ENCODE peak calls at places on chromosomes 2 and 18, in six cellular contexts. W is H1, G is GM12891, V is K562, P is GM12878, F is HepG2. E is an unnamed sample.

GRCh38 chr2:232420463-232421188 is 14.0 kb downstream of the ALPG start:
- DNase-seq in W (peak; percentile 76), G (peak; percentile 55), F (peak; percentile 16), V (no peak), P (no peak), E (no peak)

GRCh38 chr2:174603280-174603679 is 5.7 kb upstream of the WIPF1 start:
- DNase-seq in F (peak; percentile 38), V (peak; percentile 62), P (no peak), W (no peak), G (no peak), E (no peak)

GRCh38 chr2:73077424-73077795 is 5.9 kb upstream of the SFXN5 start:
- DNase-seq in G (no peak), F (no peak), W (no peak), P (no peak), V (no peak), E (no peak)

GRCh38 chr2:1653137-1653789 is 91.1 kb downstream of the PXDN start:
- DNase-seq in F (no peak), G (no peak), P (no peak), W (no peak), V (no peak), E (no peak)

GRCh38 chr2:72920317-72921087 is 3.2 kb downstream of the EMX1 start:
- DNase-seq in P (no peak), G (no peak), W (peak; percentile 81), F (no peak), V (no peak), E (no peak)

GRCh38 chr2:102310964-102311640 is at the start of gene IL1RL1:
- DNase-seq in P (no peak), G (no peak), V (no peak), W (no peak), F (no peak), E (no peak)

GRCh38 chr2:98730053-98730850 is 680 bp downstream of the MGAT4A start:
- DNase-seq in V (peak; percentile 4), G (no peak), W (peak; percentile 62), P (no peak), F (peak; percentile 59), E (no peak)

GRCh38 chr18:21203096-21203495 is 38.9 kb upstream of the GREB1L start:
- DNase-seq in W (peak; percentile 16), F (no peak), P (no peak), G (no peak), V (no peak), E (no peak)

GRCh38 chr2:237877576-237878307 is 18.3 kb downstream of the RAMP1 start:
- DNase-seq in W (no peak), P (no peak), F (no peak), G (no peak), V (no peak), E (no peak)

GRCh38 chr2:233464056-233464455 is 102.5 kb downstream of the USP40 start:
- DNase-seq in F (no peak), W (no peak), P (no peak), G (no peak), V (no peak), E (no peak)

GRCh38 chr18:44036500-44036899 is 644.2 kb upstream of the SETBP1 start:
- DNase-seq in P (no peak), G (no peak), W (no peak), F (no peak), V (no peak), E (no peak)

GRCh38 chr2:101387151-101387807 is at the start of gene CREG2:
- DNase-seq in W (peak; percentile 89), F (peak; percentile 40), G (peak; percentile 49), V (peak; percentile 19), P (no peak), E (peak; percentile 22)

GRCh38 chr2:155356250-155356649 is 657.8 kb downstream of the KCNJ3 start:
- DNase-seq in P (no peak), V (no peak), F (no peak), G (no peak), W (no peak), E (no peak)

GRCh38 chr2:226652388-226652787 is 147.2 kb downstream of the IRS1 start:
- DNase-seq in P (no peak), W (no peak), V (no peak), G (no peak), F (no peak), E (no peak)

GRCh38 chr2:108958002-108958401 is 31.0 kb downstream of the EDAR start:
- DNase-seq in V (no peak), F (no peak), P (no peak), W (no peak), G (no peak), E (no peak)

GRCh38 chr18:596288-596881 is 403 bp upstream of the CLUL1 start:
- DNase-seq in P (no peak), W (peak; percentile 71), F (peak; percentile 43), G (peak; percentile 44), V (peak; percentile 85), E (peak; percentile 21)

GRCh38 chr2:47503481-47504070 is 100.6 kb downstream of the MSH2 start:
- DNase-seq in W (no peak), P (peak; percentile 33), G (no peak), V (no peak), F (no peak), E (no peak)

GRCh38 chr18:71116535-71116934 is 827.7 kb downstream of the SOCS6 start:
- DNase-seq in F (no peak), P (no peak), W (no peak), G (no peak), V (no peak), E (no peak)

GRCh38 chr18:76686737-76687231 is 135.6 kb upstream of the ZNF236 start:
- DNase-seq in W (peak; percentile 67), F (peak; percentile 48), P (peak; percentile 15), V (no peak), G (peak; percentile 60), E (no peak)

GRCh38 chr2:217684431-217685254 is 318.2 kb downstream of the TNS1 start:
- DNase-seq in V (no peak), F (no peak), P (no peak), W (no peak), G (no peak), E (no peak)

GRCh38 chr2:217683096-217683870 is 319.5 kb downstream of the TNS1 start:
- DNase-seq in W (no peak), G (no peak), V (no peak), P (no peak), F (no peak), E (no peak)

GRCh38 chr2:217688494-217688893 is 314.3 kb downstream of the TNS1 start:
- DNase-seq in F (no peak), W (no peak), P (no peak), G (no peak), V (no peak), E (no peak)

GRCh38 chr2:217687771-217688170 is 315.0 kb downstream of the TNS1 start:
- DNase-seq in V (no peak), W (no peak), F (no peak), G (no peak), P (no peak), E (no peak)

GRCh38 chr2:217685255-217685605 is 317.6 kb downstream of the TNS1 start:
- DNase-seq in P (no peak), V (no peak), G (no peak), W (no peak), F (peak; percentile 65), E (no peak)
- TF ChIP-seq POLR2AphosphoS5 in P (no peak), V (no peak), G (no peak), W (no peak), F (no peak), E (no peak)

DNA sequence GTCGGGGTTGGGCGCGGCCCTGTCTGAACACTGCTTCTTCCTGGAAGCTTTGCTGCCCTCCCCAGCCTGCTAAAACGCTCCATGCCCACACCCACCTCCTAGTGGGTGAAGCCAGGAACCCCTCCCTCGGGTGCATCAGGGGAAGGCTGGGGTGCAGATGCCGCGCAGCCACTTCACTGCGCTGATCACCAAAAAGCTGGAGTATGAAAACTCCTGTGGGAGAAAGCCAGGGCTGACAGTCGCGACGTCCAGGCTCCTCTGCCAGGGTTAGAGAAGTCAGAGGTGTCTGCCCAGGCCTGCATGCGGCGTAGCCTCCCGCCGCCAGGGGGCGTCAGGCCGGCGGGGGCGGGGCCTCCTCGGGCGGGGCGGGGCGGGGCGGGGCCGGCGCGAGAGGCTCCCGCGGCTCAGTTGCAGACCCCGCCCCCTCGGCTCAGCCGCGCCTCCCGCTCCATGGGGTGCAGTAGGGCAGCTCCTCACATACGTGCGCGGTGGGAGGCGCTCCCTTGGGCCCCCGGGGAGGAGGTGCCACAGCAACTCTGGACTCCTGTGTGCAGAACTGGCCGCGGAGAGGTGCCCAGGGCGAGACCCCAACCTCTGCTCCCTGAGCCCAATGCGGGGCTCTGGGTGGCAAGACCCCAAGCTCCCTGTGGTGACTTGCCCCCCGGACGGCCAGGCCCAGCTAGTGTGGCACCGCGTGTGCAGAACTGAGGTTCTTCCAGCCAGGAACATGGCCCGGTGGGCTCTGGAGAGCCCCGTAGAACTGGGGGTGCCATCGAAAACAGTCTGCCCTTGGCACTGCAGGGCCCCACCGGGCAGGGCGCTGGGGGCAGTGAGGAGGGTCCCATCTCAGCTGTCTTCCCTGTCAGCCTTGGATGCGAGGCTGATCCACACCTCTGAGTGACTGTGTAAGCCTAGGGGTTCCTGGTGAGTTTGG is 1.8 kb upstream of the RNPEPL1 start:
- DNase-seq in G (peak; percentile 80), W (peak; percentile 87), P (peak; percentile 57), V (peak; percentile 93), F (peak; percentile 92), E (peak; percentile 77)
- TF ChIP-seq POLR2A in G (peak; percentile 36), W (no peak), P (no peak), V (peak; percentile 70), F (peak; percentile 56), E (no peak)

DNA sequence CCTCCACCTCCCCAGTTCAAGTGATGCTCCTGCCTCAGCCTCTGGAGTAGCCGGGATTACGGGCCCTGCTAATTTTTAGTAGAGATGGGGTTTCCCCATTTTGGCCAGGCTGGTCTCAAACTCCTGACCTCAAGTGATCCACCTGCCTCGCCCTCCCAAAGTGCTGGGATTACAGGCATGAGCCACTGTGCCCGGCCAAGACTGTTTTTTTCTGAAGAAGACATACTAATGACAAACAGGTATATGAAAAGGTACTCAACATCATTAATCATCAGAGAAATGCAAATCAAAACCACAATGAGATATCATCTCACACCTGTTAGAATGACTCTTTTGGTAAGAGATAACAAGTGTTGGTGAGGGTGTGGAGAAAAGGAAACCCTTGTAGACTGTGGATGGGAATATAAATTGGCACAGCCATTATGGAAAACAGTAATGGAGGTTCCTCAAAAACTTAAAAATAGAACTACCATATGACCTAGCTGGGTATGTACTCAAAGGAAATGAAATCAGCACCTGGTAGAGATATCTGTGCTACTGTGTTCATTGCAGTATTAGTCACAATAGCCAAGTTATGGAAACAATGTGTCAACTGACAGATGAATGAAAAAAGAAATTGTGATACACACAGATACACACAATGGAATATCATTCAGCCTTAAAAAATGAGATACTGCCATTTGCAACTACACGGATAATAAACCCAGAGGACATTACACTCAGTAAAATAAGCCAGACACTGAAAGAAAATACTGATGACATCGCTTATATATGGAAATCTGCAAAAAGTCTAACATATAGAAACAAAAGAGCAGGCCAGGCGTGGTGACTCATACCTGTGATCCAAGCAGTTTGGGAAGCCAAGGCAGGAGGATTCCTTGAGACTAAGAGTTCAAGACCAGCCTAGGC is 20.8 kb downstream of the SOS1 start:
- DNase-seq in G (no peak), P (no peak), W (no peak), F (no peak), V (no peak), E (no peak)
- TF ChIP-seq TAF1 in G (no peak), P (no peak), W (no peak), F (no peak), V (no peak), E (no peak)

DNA sequence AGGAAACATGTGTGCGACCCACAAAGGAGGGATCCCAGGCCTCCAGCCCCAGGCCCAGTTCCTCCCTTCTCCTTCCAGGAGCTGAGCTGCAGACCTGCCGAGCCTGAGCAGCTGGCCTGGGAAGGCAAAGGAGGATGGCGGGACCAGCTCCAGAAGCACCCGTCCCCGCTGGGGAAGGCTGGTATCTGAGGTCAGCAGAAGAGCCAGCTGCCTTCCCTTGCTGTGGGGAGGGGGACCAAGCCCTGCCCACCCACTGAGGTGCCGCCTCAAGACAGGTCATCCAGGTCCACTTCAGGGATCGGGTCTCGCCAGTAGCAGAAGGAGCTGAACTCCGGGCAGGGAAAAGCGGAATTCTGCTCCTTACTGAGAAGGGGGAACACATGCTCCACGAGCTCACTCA is 73.2 kb downstream of the EMILIN2 start:
- DNase-seq in V (no peak), F (no peak), P (no peak), G (no peak), W (no peak), E (no peak)
- TF ChIP-seq POLR2AphosphoS5 in V (no peak), F (no peak), P (no peak), G (no peak), W (no peak), E (no peak)